ENCODE peak calls at places on chromosomes 1 and 21, in six cellular contexts. U is uterus, C is choroid plexus epithelial cell, T is left ventricle myocardium inferior, G is fibroblast of mammary gland, R is ovary. Z is an unnamed sample.

GRCh38 chr1:15724949-15725880 is 10.8 kb upstream of the SLC25A34 start:
- DNase-seq in U (no peak), C (peak), T (no peak), G (no peak), R (no peak), Z (peak)

GRCh38 chr1:229091721-229092136 is 179.2 kb upstream of the RAB4A start:
- DNase-seq in U (no peak), C (no peak), T (no peak), G (no peak), R (no peak), Z (no peak)

GRCh38 chr1:81730881-81731280 is 69.9 kb upstream of the ADGRL2 start:
- DNase-seq in U (no peak), C (no peak), T (no peak), G (no peak), R (no peak), Z (no peak)

GRCh38 chr1:207938016-207938415 is 27.1 kb upstream of the CD34 start:
- DNase-seq in U (no peak), C (peak), T (no peak), G (peak), R (no peak), Z (peak)

GRCh38 chr1:235417101-235417697 is 50.0 kb downstream of the TBCE start:
- DNase-seq in U (peak), C (peak), T (no peak), G (peak), R (peak), Z (peak)

GRCh38 chr1:94693029-94693428 is 127.1 kb upstream of the SLC44A3 start:
- DNase-seq in U (no peak), C (no peak), T (no peak), G (no peak), R (no peak), Z (no peak)

GRCh38 chr1:163439506-163439905 is 117.8 kb downstream of the NUF2 start:
- DNase-seq in U (no peak), C (no peak), T (no peak), G (no peak), R (no peak), Z (no peak)

GRCh38 chr1:24226754-24227153 is 39.7 kb upstream of the IFNLR1 start:
- DNase-seq in U (no peak), C (no peak), T (no peak), G (no peak), R (no peak), Z (no peak)

GRCh38 chr21:40534886-40535285 is 312.1 kb downstream of the DSCAM start:
- DNase-seq in U (no peak), C (no peak), T (no peak), G (no peak), R (no peak), Z (no peak)

GRCh38 chr1:204826970-204827369 is 43.7 kb upstream of the NFASC start:
- DNase-seq in U (no peak), C (no peak), T (no peak), G (peak), R (no peak), Z (no peak)

GRCh38 chr1:81329061-81329460 is 471.7 kb upstream of the ADGRL2 start:
- DNase-seq in U (no peak), C (no peak), T (no peak), G (no peak), R (no peak), Z (peak)

GRCh38 chr1:44775930-44776748 is 799 bp downstream of the RPS8 start:
- DNase-seq in U (peak), C (peak), T (no peak), G (no peak), R (no peak), Z (peak)

GRCh38 chr1:180230791-180231505 is 884 bp downstream of the LHX4 start:
- DNase-seq in U (no peak), C (peak), T (no peak), G (peak), R (no peak), Z (peak)

GRCh38 chr1:12315126-12315525 is 85.3 kb downstream of the VPS13D start:
- DNase-seq in U (no peak), C (peak), T (no peak), G (peak), R (no peak), Z (peak)

GRCh38 chr1:23598424-23598823 is 39.1 kb upstream of the ID3 start:
- DNase-seq in U (no peak), C (no peak), T (no peak), G (no peak), R (no peak), Z (no peak)

GRCh38 chr1:222845763-222846162 is 30.9 kb downstream of the DISP1 start:
- DNase-seq in U (no peak), C (no peak), T (no peak), G (no peak), R (no peak), Z (no peak)

GRCh38 chr1:63915121-63915520 is 141.3 kb downstream of the ROR1 start:
- DNase-seq in U (no peak), C (peak), T (no peak), G (peak), R (no peak), Z (peak)

GRCh38 chr1:1554926-1555915 is 14.8 kb upstream of the TMEM240 start:
- DNase-seq in U (no peak), C (peak), T (no peak), G (peak), R (no peak), Z (peak)

GRCh38 chr1:115299266-115299665 is 38.8 kb downstream of the NGF start:
- DNase-seq in U (no peak), C (peak), T (no peak), G (no peak), R (no peak), Z (no peak)

GRCh38 chr21:15592271-15592860 is 137.4 kb upstream of the USP25 start:
- DNase-seq in U (no peak), C (peak), T (no peak), G (peak), R (no peak), Z (peak)

GRCh38 chr1:234570336-234570735 is 39.6 kb downstream of the IRF2BP2 start:
- DNase-seq in U (no peak), C (no peak), T (no peak), G (no peak), R (no peak), Z (no peak)

GRCh38 chr1:81225769-81226602 is 574.7 kb upstream of the ADGRL2 start:
- DNase-seq in U (no peak), C (no peak), T (no peak), G (no peak), R (no peak), Z (no peak)

GRCh38 chr1:76279387-76279748 is 204.8 kb downstream of the ST6GALNAC3 start:
- DNase-seq in U (no peak), C (no peak), T (no peak), G (no peak), R (no peak), Z (no peak)

GRCh38 chr1:220767312-220768126 is 19.2 kb upstream of the MTARC1 start:
- DNase-seq in U (no peak), C (peak), T (no peak), G (peak), R (no peak), Z (peak)

GRCh38 chr1:75616436-75617433 is 5.8 kb upstream of the SLC44A5 start:
- DNase-seq in U (no peak), C (peak), T (no peak), G (peak), R (peak), Z (peak)

GRCh38 chr1:115718011-115718754 is 50.3 kb downstream of the CASQ2 start:
- DNase-seq in U (no peak), C (no peak), T (no peak), G (no peak), R (no peak), Z (no peak)

GRCh38 chr1:159941139-159941866 is 4.1 kb downstream of the IGSF9 start:
- DNase-seq in U (no peak), C (no peak), T (no peak), G (no peak), R (no peak), Z (no peak)

GRCh38 chr21:38716942-38717341 is 88.8 kb upstream of the ETS2 start:
- DNase-seq in U (no peak), C (peak), T (no peak), G (peak), R (no peak), Z (no peak)

GRCh38 chr1:243261389-243261788 is 5.5 kb downstream of the SDCCAG8 start:
- DNase-seq in U (no peak), C (peak), T (no peak), G (peak), R (no peak), Z (peak)

GRCh38 chr1:65992160-65993046 is 199.7 kb downstream of the PDE4B start:
- DNase-seq in U (no peak), C (no peak), T (no peak), G (no peak), R (no peak), Z (peak)

GRCh38 chr1:93016171-93016570 is 54.9 kb upstream of the DIPK1A start:
- DNase-seq in U (no peak), C (peak), T (no peak), G (peak), R (no peak), Z (peak)

GRCh38 chr1:118991448-118991847 is 3.3 kb upstream of the TBX15 start:
- DNase-seq in U (no peak), C (no peak), T (no peak), G (no peak), R (no peak), Z (no peak)

GRCh38 chr1:61163794-61164193 is 81.4 kb downstream of the NFIA start:
- DNase-seq in U (no peak), C (peak), T (no peak), G (peak), R (no peak), Z (peak)

GRCh38 chr1:58041621-58042020 is 504.9 kb downstream of the OMA1 start:
- DNase-seq in U (no peak), C (no peak), T (no peak), G (no peak), R (no peak), Z (no peak)

GRCh38 chr21:28402616-28402989 is 590.1 kb downstream of the LTN1 start:
- DNase-seq in U (no peak), C (no peak), T (no peak), G (peak), R (no peak), Z (peak)

GRCh38 chr1:54792686-54793282 is 8.3 kb downstream of the TTC22 start:
- DNase-seq in U (peak), C (no peak), T (no peak), G (no peak), R (no peak), Z (no peak)

GRCh38 chr1:184027751-184028682 is 9.5 kb downstream of the COLGALT2 start:
- DNase-seq in U (no peak), C (no peak), T (no peak), G (no peak), R (no peak), Z (peak)

GRCh38 chr1:31745898-31746668 is 18.1 kb downstream of the ADGRB2 start:
- DNase-seq in U (no peak), C (no peak), T (no peak), G (no peak), R (no peak), Z (peak)
- TF ChIP-seq CTCF in U (no peak), C (no peak), T (no peak), G (no peak), R (no peak), Z (no peak)

GRCh38 chr1:111252786-111253185 is 25.3 kb downstream of the CHI3L2 start:
- DNase-seq in U (no peak), C (no peak), T (no peak), G (no peak), R (no peak), Z (no peak)

GRCh38 chr1:111253876-111254275 is 26.4 kb downstream of the CHI3L2 start:
- DNase-seq in U (no peak), C (no peak), T (no peak), G (no peak), R (no peak), Z (no peak)

GRCh38 chr1:111247125-111247838 is 19.8 kb downstream of the CHI3L2 start:
- DNase-seq in U (no peak), C (no peak), T (no peak), G (no peak), R (no peak), Z (no peak)

GRCh38 chr1:111251570-111251969 is 24.1 kb downstream of the CHI3L2 start:
- DNase-seq in U (no peak), C (no peak), T (no peak), G (no peak), R (no peak), Z (no peak)

GRCh38 chr1:111249960-111250359 is 22.4 kb downstream of the CHI3L2 start:
- DNase-seq in U (no peak), C (no peak), T (no peak), G (no peak), R (no peak), Z (no peak)
- H3K4me3 ChIP-seq in U (no peak), C (no peak), T (no peak), G (no peak), R (no peak), Z (no peak)

DNA sequence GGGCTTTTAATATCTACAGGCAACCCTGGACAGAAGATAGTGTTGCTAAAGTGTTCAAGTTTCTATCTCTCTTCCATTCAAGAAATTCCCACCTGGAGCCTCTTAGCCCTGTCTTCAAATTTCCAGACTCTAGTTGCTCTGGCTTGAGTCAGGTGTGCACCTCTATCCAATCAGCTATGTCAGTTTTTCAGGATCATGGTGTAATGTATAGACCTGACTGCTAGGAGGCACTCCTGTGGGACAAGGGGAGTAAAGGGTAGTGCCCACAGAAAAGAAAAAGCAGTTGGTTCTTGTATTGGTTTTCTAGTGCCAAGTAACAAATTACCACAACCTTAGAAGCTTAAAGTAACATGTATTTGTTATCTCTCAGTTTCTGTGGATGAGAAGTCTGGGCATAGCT is 6.2 kb upstream of the ZRANB2 start:
- DNase-seq in U (no peak), C (no peak), T (no peak), G (no peak), R (no peak), Z (no peak)
- TF ChIP-seq CTCF in U (no peak), C (no peak), T (no peak), G (no peak), R (no peak), Z (no peak)

DNA sequence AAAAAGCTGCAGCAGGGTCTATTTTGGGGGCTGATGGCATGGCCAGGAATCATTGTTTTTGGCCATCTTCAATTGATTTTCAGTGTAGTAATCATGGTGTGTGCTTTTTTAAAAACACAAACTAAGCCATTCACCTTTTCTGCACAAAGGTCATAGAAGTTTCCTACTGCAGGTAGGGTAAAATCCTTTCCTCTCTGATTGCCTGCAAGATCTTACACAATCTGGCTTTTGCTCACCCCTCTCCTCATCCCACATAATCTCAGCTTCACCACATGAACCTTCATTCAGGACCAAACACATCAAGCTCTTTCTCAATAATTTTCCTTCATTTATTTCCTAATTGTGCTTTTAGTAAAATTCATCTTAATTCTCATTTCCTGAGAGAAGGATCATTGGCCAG is 38.3 kb upstream of the GBP5 start:
- DNase-seq in U (no peak), C (no peak), T (no peak), G (no peak), R (no peak), Z (no peak)
- H3K4me3 ChIP-seq in U (no peak), C (no peak), T (peak), G (no peak), R (no peak), Z (no peak)

GRCh38 chr1:27066313-27066630 is 53.6 kb upstream of the TENT5B start:
- DNase-seq in U (no peak), C (no peak), T (no peak), G (no peak), R (no peak), Z (no peak)

GRCh38 chr1:27071049-27071416 is 58.4 kb upstream of the TENT5B start:
- DNase-seq in U (no peak), C (peak), T (no peak), G (peak), R (no peak), Z (peak)

GRCh38 chr1:27068922-27069321 is 56.3 kb upstream of the TENT5B start:
- DNase-seq in U (no peak), C (no peak), T (no peak), G (no peak), R (no peak), Z (no peak)

GRCh38 chr1:27074175-27074780 is 61.6 kb upstream of the TENT5B start:
- DNase-seq in U (no peak), C (peak), T (no peak), G (peak), R (no peak), Z (peak)

GRCh38 chr1:27070390-27071048 is 57.9 kb upstream of the TENT5B start:
- DNase-seq in U (no peak), C (no peak), T (no peak), G (no peak), R (no peak), Z (no peak)
- TF ChIP-seq CTCF in U (no peak), C (no peak), T (no peak), G (no peak), R (no peak), Z (no peak)

GRCh38 chr1:150564051-150564991 is 15.1 kb downstream of the MCL1 start:
- DNase-seq in U (peak), C (peak), T (no peak), G (peak), R (no peak), Z (peak)
- H3K4me3 ChIP-seq in U (no peak), C (no peak), T (peak), G (no peak), R (no peak), Z (no peak)

GRCh38 chr1:6246497-6247295 is 2.7 kb downstream of the HES3 start:
- DNase-seq in U (peak), C (peak), T (peak), G (peak), R (peak), Z (peak)
- TF ChIP-seq CTCF in U (peak), C (peak), T (peak), G (peak), R (peak), Z (peak)

GRCh38 chr1:25926731-25927496 is 20.7 kb upstream of the STMN1 start:
- DNase-seq in U (no peak), C (no peak), T (no peak), G (no peak), R (no peak), Z (no peak)

GRCh38 chr1:25922064-25922632 is 15.9 kb upstream of the STMN1 start:
- DNase-seq in U (no peak), C (no peak), T (no peak), G (no peak), R (no peak), Z (no peak)

GRCh38 chr1:25918615-25919014 is 12.4 kb upstream of the STMN1 start:
- DNase-seq in U (no peak), C (no peak), T (no peak), G (no peak), R (no peak), Z (no peak)

GRCh38 chr1:25924454-25924853 is 18.2 kb upstream of the STMN1 start:
- DNase-seq in U (no peak), C (no peak), T (no peak), G (no peak), R (no peak), Z (no peak)

DNA sequence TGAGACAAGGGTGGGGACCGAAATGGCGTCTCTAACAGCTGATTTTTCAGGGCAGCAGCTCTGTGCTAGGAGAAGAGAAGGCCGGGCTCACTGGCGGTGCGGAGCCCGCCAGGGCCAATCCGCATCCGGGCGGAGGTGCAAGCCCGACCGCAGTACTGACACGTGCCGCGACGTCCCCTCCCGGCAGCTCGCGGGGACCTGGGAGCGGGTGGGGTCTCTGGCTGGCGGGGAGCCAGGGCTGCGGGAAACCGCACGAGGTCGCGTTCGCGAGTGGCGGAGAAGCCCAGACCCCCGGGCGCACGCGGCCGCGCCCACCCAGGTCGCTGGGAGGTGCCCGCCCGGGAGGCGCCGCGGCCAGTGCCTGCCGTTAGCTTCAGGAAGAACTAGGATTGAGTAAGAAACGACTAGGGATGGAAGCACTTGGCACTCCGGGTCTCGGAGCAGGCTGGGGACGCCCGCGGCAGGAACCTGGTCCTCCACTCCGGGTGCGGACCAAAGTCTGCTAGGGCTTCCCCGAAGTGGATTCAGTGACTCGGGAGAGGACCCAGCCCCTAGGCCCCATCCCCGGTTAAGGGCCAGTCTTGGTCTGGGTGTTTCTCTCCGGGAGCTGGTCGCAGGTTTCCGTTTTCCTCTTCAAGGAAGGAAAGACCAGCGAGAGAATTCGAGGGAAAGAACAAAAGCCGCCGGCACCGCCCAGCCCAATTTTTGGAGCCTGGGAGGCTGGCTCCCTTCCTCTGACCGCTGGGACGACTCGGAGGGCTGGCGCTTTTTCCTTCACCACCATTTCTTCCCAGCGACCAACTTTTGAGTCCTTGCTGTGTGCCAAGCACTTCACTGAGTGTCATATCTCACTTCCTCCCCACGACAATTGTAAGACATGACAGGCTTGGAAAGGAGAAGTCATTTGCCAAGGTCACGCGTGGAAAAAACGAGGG is 16.7 kb upstream of the STMN1 start:
- DNase-seq in U (peak), C (no peak), T (peak), G (no peak), R (peak), Z (peak)
- H3K4me3 ChIP-seq in U (peak), C (peak), T (peak), G (peak), R (peak), Z (peak)

Z was measured in cardiac fibroblast.